ENCODE peak calls at places on chromosomes 12 and 14, in seven cellular contexts. X is kidney tubule cell; S is HT1080; G is stimulated activated CD4-positive, alpha-beta T cell treated with anti-CD3 and anti-CD28 coated beads, TNF-alpha, amount 100 ng/mL, for 1 hour; Q is effector CD8-positive, alpha-beta T cell; I is dermis microvascular lymphatic vessel endothelial cell; B is epithelial cell of esophagus. L is an unnamed sample.

GRCh38 chr14:62956413-62956812 is 88.8 kb downstream of the KCNH5 start:
- DNase-seq in G (no peak), S (no peak), B (peak), X (no peak), I (no peak), Q (no peak), L (no peak)

GRCh38 chr14:52949711-52950409 is 990 bp downstream of the FERMT2 start:
- DNase-seq in I (peak), Q (no peak), S (peak), G (no peak), B (peak), X (peak), L (no peak)

GRCh38 chr12:107405436-107405835 is 280.2 kb upstream of the PWP1 start:
- DNase-seq in I (no peak), S (no peak), X (no peak), B (no peak), Q (no peak), G (no peak), L (no peak)

GRCh38 chr14:34128665-34129064 is 177.8 kb upstream of the EGLN3 start:
- DNase-seq in Q (no peak), G (no peak), X (no peak), I (no peak), S (no peak), B (no peak), L (no peak)

GRCh38 chr14:63659726-63660125 is 18.1 kb upstream of the WDR89 start:
- DNase-seq in Q (no peak), X (no peak), B (no peak), G (no peak), S (no peak), I (no peak), L (no peak)

GRCh38 chr12:81863406-81863805 is 104.3 kb upstream of the PPFIA2 start:
- DNase-seq in B (no peak), X (peak), S (peak), G (no peak), Q (no peak), I (no peak), L (no peak)

GRCh38 chr12:49891476-49891875 is 12.2 kb downstream of the FAIM2 start:
- DNase-seq in G (no peak), S (no peak), X (no peak), I (no peak), Q (no peak), B (no peak), L (no peak)

GRCh38 chr14:77236814-77237213 is 34.2 kb downstream of the NGB start:
- DNase-seq in X (no peak), S (no peak), B (no peak), Q (no peak), I (no peak), G (no peak), L (no peak)

GRCh38 chr12:4252595-4252994 is 21.0 kb upstream of the CCND2 start:
- DNase-seq in X (no peak), B (no peak), Q (no peak), G (no peak), S (no peak), I (no peak), L (no peak)

GRCh38 chr12:57127101-57127709 is 1.1 kb upstream of the LRP1 start:
- DNase-seq in B (peak), G (no peak), Q (no peak), S (peak), I (no peak), X (peak), L (no peak)

GRCh38 chr12:26126340-26127284 is 1.8 kb upstream of the BHLHE41 start:
- DNase-seq in S (peak), Q (no peak), X (peak), I (no peak), B (peak), G (no peak), L (no peak)

GRCh38 chr12:125091401-125091800 is 26.2 kb downstream of the AACS start:
- DNase-seq in Q (no peak), B (no peak), X (no peak), G (no peak), S (no peak), I (no peak), L (no peak)

GRCh38 chr14:20602583-20602982 is 11.4 kb upstream of the RNASE12 start:
- DNase-seq in X (no peak), S (no peak), G (no peak), Q (no peak), B (no peak), I (no peak), L (no peak)

GRCh38 chr12:6268484-6269157 is 41.9 kb upstream of the PLEKHG6 start:
- DNase-seq in S (no peak), B (no peak), G (no peak), X (no peak), I (no peak), Q (no peak), L (no peak)

GRCh38 chr12:105256921-105257320 is 20.9 kb upstream of the APPL2 start:
- DNase-seq in G (no peak), B (peak), X (peak), Q (no peak), S (peak), I (no peak), L (no peak)

GRCh38 chr14:99562848-99563748 is 40.9 kb downstream of the CCDC85C start:
- DNase-seq in G (no peak), X (peak), S (peak), I (no peak), Q (no peak), B (no peak), L (no peak)